ENCODE peak calls at places on chromosomes 5 and 9, in four cellular contexts. R is H9, Q is mesendoderm, N is IMR-90. A is an unnamed sample.

GRCh38 chr5:155794801-155795200 is 532.2 kb upstream of the SGCD start:
- DNase-seq in Q (peak), R (no peak), N (peak), A (no peak)

GRCh38 chr5:167816354-167816753 is 475.1 kb upstream of the WWC1 start:
- DNase-seq in R (no peak), N (peak), Q (no peak), A (peak)

GRCh38 chr9:137000177-137000930 is 4.0 kb upstream of the CLIC3 start:
- DNase-seq in Q (no peak), N (peak), R (no peak), A (peak)

GRCh38 chr5:136328097-136328496 is 37.2 kb downstream of the TRPC7 start:
- DNase-seq in R (no peak), Q (no peak), N (no peak), A (no peak)

GRCh38 chr9:110257097-110257955 is 1.0 kb upstream of the TXN start:
- DNase-seq in R (peak), Q (peak), N (peak), A (no peak)

GRCh38 chr5:79436224-79436623 is 77.7 kb downstream of the HOMER1 start:
- DNase-seq in N (peak), Q (peak), R (no peak), A (peak)

GRCh38 chr5:180803181-180804128 is 849 bp upstream of the MGAT1 start:
- DNase-seq in N (no peak), R (no peak), Q (peak), A (peak)

GRCh38 chr5:145856285-145856818 is 16.5 kb downstream of the GRXCR2 start:
- DNase-seq in R (peak), N (peak), Q (peak), A (peak)

GRCh38 chr9:21395778-21396717 is 10.8 kb upstream of the IFNA2 start:
- DNase-seq in N (no peak), Q (peak), R (peak), A (peak)

GRCh38 chr5:51843893-51844292 is 460.6 kb downstream of the ISL1 start:
- DNase-seq in R (no peak), Q (no peak), N (no peak), A (no peak)

GRCh38 chr9:129480227-129480626 is 140.7 kb downstream of the C9orf50 start:
- DNase-seq in N (no peak), Q (peak), R (no peak), A (peak)
- H2AK5ac ChIP-seq in N (peak), Q (no peak), R (no peak), A (peak)

GRCh38 chr9:12604154-12604825 is 88.9 kb upstream of the TYRP1 start:
- DNase-seq in Q (peak), N (no peak), R (no peak), A (peak)
- H2AK5ac ChIP-seq in Q (no peak), N (no peak), R (no peak), A (no peak)

DNA sequence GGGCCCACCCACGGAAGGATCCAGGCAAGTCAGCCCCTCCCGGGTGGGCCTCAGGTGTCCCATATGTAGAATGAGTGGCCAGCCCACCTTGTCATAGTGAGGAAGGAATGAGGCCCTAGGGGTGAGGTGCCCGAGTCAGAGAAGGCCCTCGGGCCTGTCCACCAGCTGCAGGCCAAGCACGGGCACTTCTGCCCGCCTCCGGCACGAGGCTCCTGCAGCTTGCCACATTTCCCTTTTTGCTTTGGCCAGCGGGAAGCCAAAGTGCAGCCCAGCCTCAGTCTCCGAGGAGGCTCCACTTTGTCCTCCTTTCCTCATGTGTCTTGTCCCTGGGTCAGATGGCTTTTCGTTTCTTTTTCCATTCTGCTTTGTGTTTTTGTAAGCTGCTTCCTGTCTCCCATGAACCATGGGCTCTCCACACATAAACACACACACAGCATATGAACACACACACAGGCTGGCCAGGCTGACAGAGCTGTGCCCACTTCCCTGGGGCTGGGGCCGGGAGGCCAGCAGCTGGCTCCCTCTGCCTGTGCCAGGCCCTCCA is 72.8 kb downstream of the PSMB7 start:
- DNase-seq in N (peak), Q (no peak), R (no peak), A (peak)
- H2AK5ac ChIP-seq in N (peak), Q (no peak), R (no peak), A (peak)

GRCh38 chr5:158952951-158953350 is 146.8 kb downstream of the EBF1 start:
- DNase-seq in Q (no peak), N (peak), R (no peak), A (peak)

GRCh38 chr5:158955636-158956035 is 144.1 kb downstream of the EBF1 start:
- DNase-seq in N (no peak), Q (no peak), R (no peak), A (no peak)

GRCh38 chr5:158958048-158958994 is 141.4 kb downstream of the EBF1 start:
- DNase-seq in Q (peak), R (peak), N (no peak), A (peak)

GRCh38 chr5:158953929-158954534 is 145.7 kb downstream of the EBF1 start:
- DNase-seq in N (no peak), R (no peak), Q (no peak), A (no peak)

DNA sequence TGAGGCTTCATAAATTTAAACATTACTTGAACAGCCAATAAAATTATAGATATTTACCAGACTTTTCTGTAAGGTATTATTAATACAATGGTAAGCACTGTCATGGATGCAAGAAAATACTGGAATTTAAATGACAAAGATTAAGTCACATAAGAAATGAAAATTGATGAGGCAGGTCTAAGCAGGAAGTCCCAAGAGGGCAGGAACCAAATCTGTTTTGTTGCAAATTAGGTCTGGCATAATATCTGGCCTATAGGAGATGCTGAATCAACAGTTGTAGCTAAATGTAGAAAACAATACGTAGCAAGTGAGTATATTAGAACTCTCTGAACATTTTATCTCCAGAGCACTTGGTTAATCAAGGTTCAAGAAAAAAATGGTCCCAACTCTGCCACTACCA is 142.5 kb downstream of the EBF1 start:
- DNase-seq in Q (no peak), N (no peak), R (no peak), A (no peak)
- H2AK5ac ChIP-seq in Q (no peak), N (no peak), R (no peak), A (no peak)

GRCh38 chr9:135695642-135696041 is 3.6 kb downstream of the SOHLH1 start:
- DNase-seq in R (no peak), Q (no peak), N (no peak), A (no peak)
- H2AK5ac ChIP-seq in R (no peak), Q (no peak), N (no peak), A (no peak)